ENCODE peak calls at places on chromosomes 5 and 9, in six cellular contexts. F is stimulated activated CD4-positive, alpha-beta T cell treated with anti-CD3 and anti-CD28 coated beads, Interleukin-15, amount 100 ng/mL, for 24 hours; B is CD4-positive, alpha-beta T cell; D is NCI-H1436; Z is Peyer's patch; N is fibroblast of the conjunctiva. O is an unnamed sample.
A peak's percentile ranks its signal among the peaks of the same experiment; 100 is the strongest.

GRCh38 chr9:69731348-69731747 is 28.5 kb downstream of the PTAR1 start:
- DNase-seq in F (no peak), B (no peak), D (no peak), Z (no peak), N (no peak), O (no peak)

GRCh38 chr5:72212171-72212570 is 104.9 kb downstream of the MAP1B start:
- DNase-seq in F (no peak), B (no peak), D (no peak), Z (no peak), N (no peak), O (no peak)

GRCh38 chr9:91948061-91948422 is 2.0 kb downstream of the ROR2 start:
- DNase-seq in F (no peak), B (no peak), D (no peak), Z (no peak), N (no peak), O (no peak)

GRCh38 chr5:33582417-33582816 is 141.7 kb downstream of the TARS1 start:
- DNase-seq in F (no peak), B (no peak), D (no peak), Z (no peak), N (no peak), O (no peak)

GRCh38 chr5:170597109-170597741 is 93.4 kb downstream of the KCNIP1 start:
- DNase-seq in F (peak; percentile 75), B (no peak), D (no peak), Z (no peak), N (peak; percentile 13), O (no peak)

GRCh38 chr9:34759432-34760134 is 49.6 kb upstream of the CCL21 start:
- DNase-seq in F (no peak), B (no peak), D (no peak), Z (no peak), N (no peak), O (no peak)

GRCh38 chr9:68492801-68493200 is 47.9 kb downstream of the TMEM252 start:
- DNase-seq in F (no peak), B (no peak), D (no peak), Z (no peak), N (no peak), O (no peak)

GRCh38 chr9:136085815-136086212 is 9.3 kb downstream of the NACC2 start:
- DNase-seq in F (no peak), B (no peak), D (no peak), Z (no peak), N (no peak), O (no peak)

GRCh38 chr9:1606253-1606652 is 408.9 kb upstream of the SMARCA2 start:
- DNase-seq in F (no peak), B (no peak), D (no peak), Z (no peak), N (no peak), O (no peak)

GRCh38 chr9:2173170-2173569 is 158.0 kb downstream of the SMARCA2 start:
- DNase-seq in F (no peak), B (no peak), D (peak; percentile 49), Z (no peak), N (no peak), O (no peak)

GRCh38 chr9:134634667-134635230 is 6.9 kb upstream of the COL5A1 start:
- DNase-seq in F (no peak), B (no peak), D (no peak), Z (no peak), N (no peak), O (no peak)

GRCh38 chr9:76396144-76396543 is 1.9 kb upstream of the RFK start:
- DNase-seq in F (no peak), B (no peak), D (no peak), Z (no peak), N (no peak), O (no peak)

GRCh38 chr5:122262107-122262506 is 49.9 kb upstream of the SNCAIP start:
- DNase-seq in F (no peak), B (no peak), D (no peak), Z (no peak), N (peak; percentile 26), O (no peak)

GRCh38 chr5:115309751-115310370 is 13.4 kb upstream of the CCDC112 start:
- DNase-seq in F (no peak), B (no peak), D (peak; percentile 41), Z (no peak), N (peak; percentile 24), O (peak; percentile 27)

GRCh38 chr5:14449052-14449661 is 132.4 kb upstream of the OTULINL start:
- DNase-seq in F (no peak), B (no peak), D (no peak), Z (no peak), N (peak; percentile 98), O (no peak)

GRCh38 chr5:111172504-111172903 is 51.7 kb upstream of the CAMK4 start:
- DNase-seq in F (peak; percentile 9), B (no peak), D (no peak), Z (no peak), N (no peak), O (no peak)

GRCh38 chr5:1013948-1014301 is 5.3 kb downstream of the NKD2 start:
- DNase-seq in F (no peak), B (no peak), D (no peak), Z (no peak), N (no peak), O (no peak)

GRCh38 chr9:125397736-125398135 is 136.1 kb downstream of the GAPVD1 start:
- DNase-seq in F (no peak), B (no peak), D (peak; percentile 8), Z (no peak), N (no peak), O (no peak)

GRCh38 chr5:65967288-65968066 is 41.1 kb downstream of the ERBIN start:
- DNase-seq in F (no peak), B (no peak), D (no peak), Z (no peak), N (no peak), O (no peak)

GRCh38 chr9:1875921-1876448 is 139.2 kb upstream of the SMARCA2 start:
- DNase-seq in F (peak; percentile 91), B (no peak), D (no peak), Z (no peak), N (no peak), O (no peak)

GRCh38 chr5:140400730-140401361 is 787 bp upstream of the ANKHD1 start:
- DNase-seq in F (peak; percentile 87), B (peak; percentile 79), D (peak; percentile 91), Z (peak; percentile 87), N (peak; percentile 94), O (peak; percentile 97)